ENCODE peak calls at places on chromosomes 4 and X, in seven cellular contexts. Y, E, C, B, S, M and O are unnamed samples.

GRCh38 chrX:127884921-127885320 is 167.3 kb downstream of the ACTRT1 start:
- DNase-seq in Y (no peak), E (no peak), C (no peak), B (no peak), S (no peak), M (no peak), O (no peak)

GRCh38 chrX:40852573-40852972 is 117.2 kb upstream of the MED14 start:
- DNase-seq in Y (no peak), E (no peak), C (no peak), B (no peak), S (no peak), M (no peak), O (no peak)

GRCh38 chrX:43646800-43647199 is 9.3 kb upstream of the MAOA start:
- DNase-seq in Y (no peak), E (no peak), C (no peak), B (no peak), S (no peak), M (no peak), O (no peak)

GRCh38 chr4:94488667-94489066 is 36.9 kb downstream of the PDLIM5 start:
- DNase-seq in Y (no peak), E (no peak), C (no peak), B (no peak), S (no peak), M (no peak), O (no peak)

GRCh38 chrX:6810796-6811195 is 275.9 kb upstream of the VCX3A start:
- DNase-seq in Y (no peak), E (no peak), C (no peak), B (no peak), S (no peak), M (no peak), O (no peak)

GRCh38 chr4:160631044-160631443 is 1528.2 kb downstream of the RAPGEF2 start:
- DNase-seq in Y (no peak), E (no peak), C (no peak), B (no peak), S (no peak), M (no peak), O (no peak)

GRCh38 chr4:90025248-90025647 is 101.9 kb upstream of the CCSER1 start:
- DNase-seq in Y (no peak), E (no peak), C (no peak), B (no peak), S (no peak), M (peak), O (no peak)

GRCh38 chr4:82268050-82268825 is 105.6 kb downstream of the HNRNPD start:
- DNase-seq in Y (no peak), E (peak), C (peak), B (peak), S (no peak), M (peak), O (peak)

GRCh38 chr4:103634236-103634635 is 85.5 kb downstream of the TACR3 start:
- DNase-seq in Y (no peak), E (peak), C (no peak), B (no peak), S (no peak), M (no peak), O (no peak)

GRCh38 chrX:49260221-49260985 is 4.1 kb downstream of the FOXP3 start:
- DNase-seq in Y (no peak), E (no peak), C (no peak), B (no peak), S (no peak), M (no peak), O (no peak)

GRCh38 chrX:49258749-49259124 is 5.8 kb downstream of the FOXP3 start:
- DNase-seq in Y (no peak), E (no peak), C (no peak), B (peak), S (no peak), M (no peak), O (no peak)

GRCh38 chrX:49257074-49257790 is 7.3 kb downstream of the FOXP3 start:
- DNase-seq in Y (no peak), E (no peak), C (no peak), B (no peak), S (no peak), M (no peak), O (no peak)

GRCh38 chrX:49257846-49258748 is 6.4 kb downstream of the FOXP3 start:
- DNase-seq in Y (no peak), E (no peak), C (no peak), B (no peak), S (no peak), M (no peak), O (no peak)

GRCh38 chrX:49256268-49256995 is 8.1 kb downstream of the FOXP3 start:
- DNase-seq in Y (no peak), E (no peak), C (no peak), B (no peak), S (no peak), M (no peak), O (no peak)
- H3K4me3 ChIP-seq in Y (no peak), E (no peak), C (no peak), B (no peak), S (no peak), M (no peak), O (no peak)

DNA sequence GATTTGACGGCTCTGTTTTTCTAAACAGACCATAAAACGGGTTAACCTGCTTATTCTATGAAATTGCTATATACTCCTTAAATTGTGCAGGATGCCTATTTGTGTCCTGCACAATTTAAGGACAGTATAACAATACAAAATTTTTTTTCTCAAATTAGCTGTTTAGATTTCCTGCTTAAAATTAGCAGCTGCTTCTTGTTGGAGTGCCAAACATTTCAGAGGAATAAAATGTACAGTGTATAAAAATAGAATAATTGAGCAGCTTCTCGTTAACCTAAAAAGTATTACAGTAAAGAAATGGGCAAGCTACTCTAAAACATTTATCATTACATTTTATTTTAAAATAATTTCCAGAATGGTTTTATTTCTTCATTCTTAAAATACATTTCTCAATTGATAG is 100.5 kb downstream of the PPA2 start:
- DNase-seq in Y (no peak), E (no peak), C (no peak), B (no peak), S (no peak), M (no peak), O (no peak)
- H3K4me3 ChIP-seq in Y (no peak), E (no peak), C (no peak), B (no peak), S (no peak), M (no peak), O (no peak)

DNA sequence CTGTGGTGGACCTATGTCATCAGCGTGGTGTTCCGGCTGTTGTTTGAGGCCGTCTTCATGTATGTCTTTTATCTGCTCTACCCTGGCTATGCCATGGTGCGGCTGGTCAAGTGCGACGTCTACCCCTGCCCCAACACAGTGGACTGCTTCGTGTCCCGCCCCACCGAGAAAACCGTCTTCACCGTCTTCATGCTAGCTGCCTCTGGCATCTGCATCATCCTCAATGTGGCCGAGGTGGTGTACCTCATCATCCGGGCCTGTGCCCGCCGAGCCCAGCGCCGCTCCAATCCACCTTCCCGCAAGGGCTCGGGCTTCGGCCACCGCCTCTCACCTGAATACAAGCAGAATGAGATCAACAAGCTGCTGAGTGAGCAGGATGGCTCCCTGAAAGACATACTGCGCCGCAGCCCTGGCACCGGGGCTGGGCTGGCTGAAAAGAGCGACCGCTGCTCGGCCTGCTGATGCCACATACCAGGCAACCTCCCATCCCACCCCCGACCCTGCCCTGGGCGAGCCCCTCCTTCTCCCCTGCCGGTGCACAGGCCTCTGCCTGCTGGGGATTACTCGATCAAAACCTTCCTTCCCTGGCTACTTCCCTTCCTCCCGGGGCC is 1.2 kb downstream of the GJB1 start:
- DNase-seq in Y (no peak), E (no peak), C (no peak), B (no peak), S (no peak), M (no peak), O (no peak)
- H3K4me3 ChIP-seq in Y (no peak), E (no peak), C (no peak), B (no peak), S (no peak), M (no peak), O (no peak)

DNA sequence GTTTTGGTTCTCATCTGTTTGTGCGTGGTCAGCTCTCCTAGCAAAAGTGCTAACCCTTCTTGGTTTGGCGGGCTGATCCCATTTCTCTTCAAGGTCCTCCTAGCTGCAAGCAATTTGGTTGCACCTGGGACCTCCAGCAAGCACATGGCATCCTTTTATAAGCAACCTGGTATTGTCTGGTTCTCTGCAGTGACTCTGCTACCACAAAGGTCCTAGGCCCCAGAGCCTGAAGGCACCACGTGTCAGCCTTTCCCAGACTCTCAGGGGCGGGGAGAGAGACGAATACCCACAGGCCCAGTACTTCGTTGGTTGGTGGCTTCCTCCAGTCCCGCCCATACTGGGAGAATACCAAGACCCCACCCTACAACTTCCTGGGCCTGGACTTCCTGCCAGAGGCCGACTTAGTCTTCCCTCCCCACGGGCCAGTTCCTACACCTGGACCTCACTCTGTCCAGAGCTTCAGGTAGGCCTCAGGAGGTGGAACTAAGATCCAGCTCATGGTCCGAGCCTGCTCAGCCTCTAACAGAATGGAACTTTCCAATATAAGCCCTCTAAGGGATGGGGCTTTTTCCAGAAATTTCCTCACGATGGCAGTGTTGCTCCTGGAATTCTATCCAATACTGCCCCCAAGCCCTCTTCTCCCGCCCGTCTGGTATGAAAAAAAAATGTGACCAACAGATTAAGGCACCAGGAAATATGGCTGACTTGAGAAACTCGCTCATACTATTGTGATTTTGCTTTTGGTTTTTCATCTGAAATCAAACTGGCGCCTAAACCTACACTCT is 192.5 kb upstream of the STK26 start:
- DNase-seq in Y (peak), E (peak), C (peak), B (peak), S (peak), M (peak), O (peak)
- H3K4me3 ChIP-seq in Y (peak), E (peak), C (no peak), B (peak), S (peak), M (no peak), O (no peak)

GRCh38 chr4:182139481-182139880 is 103.7 kb upstream of the TENM3 start:
- DNase-seq in Y (no peak), E (no peak), C (no peak), B (no peak), S (no peak), M (no peak), O (no peak)
- H3K4me3 ChIP-seq in Y (no peak), E (no peak), C (no peak), B (no peak), S (no peak), M (no peak), O (no peak)

DNA sequence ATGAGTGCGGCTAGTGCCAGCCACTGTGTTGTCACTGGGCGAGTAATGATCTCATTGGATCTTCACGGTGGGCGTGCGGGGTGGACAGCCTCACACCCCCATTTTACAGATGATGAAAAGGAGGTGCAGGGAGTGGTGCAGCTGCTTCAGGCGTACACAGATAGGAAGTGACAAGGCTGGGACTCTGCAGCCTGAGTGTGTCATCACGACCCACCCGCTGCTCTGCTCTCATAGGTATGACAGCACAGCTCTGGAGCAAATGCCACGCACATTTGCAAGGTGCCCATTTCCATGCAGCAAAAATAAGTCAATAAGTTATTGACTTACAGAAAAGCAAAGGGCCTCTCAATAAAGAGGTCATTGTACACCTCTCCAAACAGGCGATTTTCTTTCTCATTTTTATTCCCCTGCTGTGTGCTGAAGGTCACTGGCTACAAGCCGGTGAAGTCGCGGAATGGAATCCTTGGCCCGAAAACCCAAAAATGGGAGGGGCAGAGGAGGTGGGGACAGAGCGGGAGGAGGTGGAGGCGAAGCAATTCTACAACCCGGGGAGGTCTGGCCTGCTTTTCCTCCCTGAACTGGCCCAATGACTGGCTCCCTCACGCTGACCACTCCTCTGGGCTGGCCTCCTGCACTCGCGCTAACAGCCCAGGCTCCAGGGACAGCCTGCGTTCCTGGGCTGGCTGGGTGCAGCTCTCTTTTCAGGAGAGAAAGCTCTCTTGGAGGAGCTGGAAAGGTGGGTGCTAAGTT is at the start of gene SOD3:
- DNase-seq in Y (peak), E (no peak), C (peak), B (peak), S (peak), M (peak), O (peak)
- H3K4me3 ChIP-seq in Y (peak), E (no peak), C (no peak), B (no peak), S (peak), M (no peak), O (peak)

GRCh38 chr4:110475881-110476818 is at the start of gene ENPEP:
- DNase-seq in Y (peak), E (peak), C (peak), B (no peak), S (no peak), M (peak), O (no peak)
- H3K4me3 ChIP-seq in Y (peak), E (peak), C (peak), B (no peak), S (peak), M (peak), O (peak)

GRCh38 chr4:146585761-146586333 is 52.8 kb upstream of the POU4F2 start:
- DNase-seq in Y (no peak), E (peak), C (no peak), B (no peak), S (no peak), M (peak), O (no peak)
- H3K4me3 ChIP-seq in Y (no peak), E (no peak), C (no peak), B (no peak), S (no peak), M (no peak), O (no peak)

DNA sequence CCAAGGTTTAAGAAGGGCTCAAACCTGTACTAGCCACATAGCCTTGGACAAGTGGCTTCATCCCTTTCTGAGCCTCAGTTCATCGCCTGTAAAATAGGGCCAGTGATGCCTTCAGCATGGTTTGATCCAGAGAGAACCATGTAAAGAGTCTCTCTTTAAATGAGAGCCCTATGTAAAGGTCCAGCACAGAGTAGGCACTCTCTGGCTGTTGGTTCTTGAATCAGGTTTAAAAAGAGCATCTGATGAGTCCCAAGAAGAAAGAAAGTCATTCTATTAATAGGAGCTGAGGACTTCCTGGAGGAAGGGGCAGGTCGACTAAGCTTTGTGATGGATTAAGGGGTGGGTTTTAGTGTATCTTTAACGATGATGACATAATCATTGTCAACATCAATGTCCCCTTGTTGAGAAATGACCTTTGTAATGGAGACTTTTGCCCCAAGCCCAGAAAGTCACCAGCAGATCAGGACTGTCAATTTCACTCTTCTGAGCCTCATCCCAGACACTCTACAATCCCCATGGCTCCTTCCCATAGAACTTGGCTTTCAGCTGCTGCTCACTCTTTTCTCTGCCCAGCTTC is 4.0 kb upstream of the SLC2A9 start:
- DNase-seq in Y (no peak), E (no peak), C (no peak), B (peak), S (no peak), M (no peak), O (no peak)
- H3K4me3 ChIP-seq in Y (no peak), E (no peak), C (no peak), B (no peak), S (no peak), M (no peak), O (no peak)

DNA sequence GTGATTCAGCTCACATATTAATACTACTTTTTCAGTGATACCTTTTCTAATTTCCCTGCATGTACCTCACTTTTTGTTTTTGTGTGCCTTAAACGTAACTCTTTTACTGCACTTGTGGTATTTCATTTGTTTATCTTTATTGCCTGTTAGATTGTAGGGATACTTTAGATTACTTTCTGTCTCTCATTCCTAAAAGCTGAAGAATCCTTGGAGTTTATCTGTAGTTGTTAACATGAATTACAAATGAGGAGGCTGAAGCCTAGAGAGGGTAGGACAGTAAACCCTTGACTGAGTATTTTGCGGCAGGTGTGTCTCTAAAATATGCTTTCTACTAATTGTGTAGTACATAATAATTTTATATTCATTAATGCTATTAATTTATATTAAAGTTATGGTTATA is 34.9 kb downstream of the BMP2K start:
- DNase-seq in Y (no peak), E (no peak), C (no peak), B (no peak), S (no peak), M (no peak), O (no peak)
- H3K4me3 ChIP-seq in Y (no peak), E (no peak), C (no peak), B (no peak), S (no peak), M (no peak), O (no peak)